ENCODE peak calls at places on chromosomes 7 and 10, in four cellular contexts. Q is AG04450, V is cardiac fibroblast, R is HFFc6. W is an unnamed sample.

GRCh38 chr10:13311177-13311575 is 11.3 kb upstream of the PHYH start:
- DNase-seq in Q (no peak), R (peak), V (peak), W (no peak)

GRCh38 chr7:80047032-80047431 is 87.6 kb upstream of the GNAI1 start:
- DNase-seq in Q (no peak), V (no peak), R (no peak), W (no peak)

GRCh38 chr7:98209166-98209920 is 1.9 kb upstream of the BHLHA15 start:
- DNase-seq in Q (no peak), V (no peak), R (no peak), W (no peak)

GRCh38 chr10:124125305-124126116 is 32.1 kb upstream of the CHST15 start:
- DNase-seq in R (peak), V (peak), Q (no peak), W (no peak)

GRCh38 chr7:81725003-81725402 is 44.8 kb downstream of the HGF start:
- DNase-seq in Q (peak), V (peak), R (peak), W (no peak)

GRCh38 chr7:78412216-78412858 is 613.8 kb downstream of the PHTF2 start:
- DNase-seq in R (peak), V (no peak), Q (no peak), W (no peak)

GRCh38 chr7:41835977-41836530 is 133.2 kb upstream of the INHBA start:
- DNase-seq in Q (no peak), V (no peak), R (no peak), W (no peak)

GRCh38 chr7:96910484-96910883 is 94.9 kb upstream of the DLX6 start:
- DNase-seq in Q (no peak), V (no peak), R (no peak), W (no peak)

GRCh38 chr7:24477807-24478655 is 95.2 kb upstream of the PALS2 start:
- DNase-seq in V (peak), R (peak), Q (peak), W (no peak)

GRCh38 chr7:116447980-116448839 is 51.3 kb upstream of the CAV2 start:
- DNase-seq in Q (no peak), R (no peak), V (no peak), W (no peak)

GRCh38 chr10:75233444-75234016 is 2.2 kb downstream of the COMTD1 start:
- DNase-seq in V (no peak), Q (no peak), R (no peak), W (peak)

GRCh38 chr7:106460792-106461254 is 176.0 kb upstream of the NAMPT start:
- DNase-seq in Q (no peak), V (no peak), R (peak), W (no peak)

GRCh38 chr10:96488161-96488935 is 25.4 kb downstream of the TLL2 start:
- DNase-seq in Q (no peak), R (no peak), V (no peak), W (no peak)

GRCh38 chr7:16644987-16645592 is 464 bp downstream of the ANKMY2 start:
- DNase-seq in R (no peak), V (peak), Q (no peak), W (peak)

GRCh38 chr7:50614721-50615518 is 49.7 kb upstream of the DDC start:
- DNase-seq in Q (no peak), V (peak), R (no peak), W (no peak)

GRCh38 chr10:116689096-116689495 is 53.3 kb downstream of the HSPA12A start:
- DNase-seq in R (no peak), V (no peak), Q (no peak), W (no peak)

GRCh38 chr7:155885162-155886160 is 73.2 kb upstream of the SHH start:
- DNase-seq in Q (peak), V (peak), R (no peak), W (no peak)

GRCh38 chr10:122142652-122143237 is 128.4 kb upstream of the BTBD16 start:
- DNase-seq in V (no peak), R (no peak), Q (no peak), W (peak)

GRCh38 chr7:30871655-30872054 is 40.0 kb upstream of the AQP1 start:
- DNase-seq in R (no peak), Q (no peak), V (no peak), W (no peak)

GRCh38 chr7:35286422-35286821 is 32.5 kb upstream of the TBX20 start:
- DNase-seq in R (no peak), V (peak), Q (no peak), W (no peak)

GRCh38 chr10:28872592-28873165 is 195.4 kb downstream of the BAMBI start:
- DNase-seq in R (no peak), Q (no peak), V (peak), W (no peak)

GRCh38 chr7:7424151-7424873 is 111.4 kb downstream of the COL28A1 start:
- DNase-seq in Q (no peak), V (peak), R (peak), W (peak)

GRCh38 chr10:14153570-14154055 is 177.1 kb downstream of the FRMD4A start:
- DNase-seq in R (no peak), V (peak), Q (no peak), W (no peak)

GRCh38 chr10:124174673-124175645 is 81.6 kb upstream of the CHST15 start:
- DNase-seq in Q (no peak), V (no peak), R (peak), W (no peak)

GRCh38 chr10:95276367-95277200 is 14.2 kb downstream of the PDLIM1 start:
- DNase-seq in Q (no peak), V (peak), R (no peak), W (no peak)

GRCh38 chr10:12418000-12418399 is 68.7 kb downstream of the CAMK1D start:
- DNase-seq in V (peak), Q (no peak), R (no peak), W (no peak)

GRCh38 chr7:26038201-26038990 is 113.6 kb upstream of the NFE2L3 start:
- DNase-seq in V (no peak), Q (no peak), R (no peak), W (no peak)

GRCh38 chr10:91665842-91666241 is 33.0 kb upstream of the PPP1R3C start:
- DNase-seq in V (no peak), Q (peak), R (peak), W (no peak)

GRCh38 chr10:119807960-119808697 is 64.5 kb downstream of the MCMBP start:
- DNase-seq in R (peak), Q (peak), V (peak), W (no peak)

GRCh38 chr10:119803264-119803663 is 69.4 kb downstream of the MCMBP start:
- DNase-seq in R (peak), Q (no peak), V (peak), W (no peak)

GRCh38 chr10:119802068-119802538 is 70.5 kb downstream of the MCMBP start:
- DNase-seq in R (peak), Q (no peak), V (no peak), W (no peak)

GRCh38 chr10:119805702-119806230 is 66.9 kb downstream of the MCMBP start:
- DNase-seq in R (no peak), Q (no peak), V (no peak), W (no peak)

DNA sequence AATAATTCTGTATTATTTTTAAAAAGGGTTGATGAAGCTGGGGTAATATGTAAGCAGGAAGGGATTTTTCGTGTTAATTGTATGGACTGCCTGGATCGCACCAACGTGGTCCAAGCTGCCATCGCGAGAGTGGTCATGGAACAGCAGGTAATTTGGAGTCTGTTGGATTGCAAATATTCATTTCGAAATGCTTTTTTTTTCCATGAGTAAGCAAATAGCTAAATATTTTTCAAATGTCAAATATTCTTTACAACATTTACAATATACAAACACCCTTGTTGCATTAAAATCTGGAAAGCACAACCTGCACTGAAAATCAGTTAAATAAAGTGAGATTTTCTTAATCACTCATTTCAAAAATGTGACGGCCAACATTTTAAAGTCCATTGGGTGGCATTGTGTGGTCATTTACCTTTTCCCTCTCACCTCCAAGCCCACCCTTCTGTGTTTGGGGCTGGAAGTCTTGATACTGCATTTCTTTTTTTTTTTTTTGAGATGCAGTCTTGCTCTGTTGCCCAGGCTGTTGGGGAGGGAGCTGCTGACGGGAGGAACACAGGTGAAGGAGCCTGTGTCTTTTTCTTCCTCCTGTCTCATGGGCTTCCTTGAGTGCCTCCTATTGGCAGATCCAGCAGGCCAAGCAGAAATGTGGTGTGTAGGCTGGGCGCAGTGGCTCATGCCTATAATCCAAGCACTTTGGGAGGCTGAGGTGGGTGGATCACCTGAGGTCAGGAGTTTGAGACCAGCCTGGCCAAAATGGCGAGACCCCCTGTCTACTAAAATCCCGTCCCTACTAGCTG is 66.1 kb downstream of the MCMBP start:
- DNase-seq in Q (no peak), V (no peak), R (no peak), W (no peak)
- TF ChIP-seq CTCF in Q (no peak), V (no peak), R (no peak), W (no peak)

DNA sequence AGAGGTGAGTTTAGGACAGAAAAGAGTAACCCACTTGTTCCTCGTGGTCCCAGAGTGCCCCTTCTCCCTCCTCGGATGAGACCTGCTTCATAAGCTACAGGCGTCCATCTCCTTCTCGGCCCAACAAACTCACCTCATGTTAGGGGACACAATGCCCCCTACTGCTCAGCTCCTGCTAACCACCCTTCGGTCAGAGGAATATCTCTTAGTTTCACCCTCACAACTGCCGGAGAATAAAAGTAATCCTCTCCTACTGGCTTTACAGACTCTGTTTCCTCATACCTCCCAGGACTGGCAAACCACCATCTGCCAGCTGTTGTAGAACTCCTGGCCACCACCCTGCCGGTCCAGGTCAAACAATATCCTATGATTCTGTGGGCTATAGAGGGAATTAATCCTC is 3.2 kb downstream of the AKR1B15 start:
- DNase-seq in V (no peak), Q (no peak), R (no peak), W (no peak)
- TF ChIP-seq CTCF in V (peak), Q (peak), R (peak), W (no peak)

GRCh38 chr10:69914373-69915268 is 112.9 kb downstream of the COL13A1 start:
- DNase-seq in Q (peak), R (peak), V (peak), W (peak)

GRCh38 chr10:69913586-69913985 is 111.9 kb downstream of the COL13A1 start:
- DNase-seq in V (no peak), Q (no peak), R (no peak), W (no peak)

GRCh38 chr10:69919250-69919649 is 117.5 kb downstream of the COL13A1 start:
- DNase-seq in Q (no peak), V (no peak), R (no peak), W (no peak)

GRCh38 chr10:69918036-69918435 is 116.3 kb downstream of the COL13A1 start:
- DNase-seq in Q (no peak), R (no peak), V (no peak), W (no peak)

DNA sequence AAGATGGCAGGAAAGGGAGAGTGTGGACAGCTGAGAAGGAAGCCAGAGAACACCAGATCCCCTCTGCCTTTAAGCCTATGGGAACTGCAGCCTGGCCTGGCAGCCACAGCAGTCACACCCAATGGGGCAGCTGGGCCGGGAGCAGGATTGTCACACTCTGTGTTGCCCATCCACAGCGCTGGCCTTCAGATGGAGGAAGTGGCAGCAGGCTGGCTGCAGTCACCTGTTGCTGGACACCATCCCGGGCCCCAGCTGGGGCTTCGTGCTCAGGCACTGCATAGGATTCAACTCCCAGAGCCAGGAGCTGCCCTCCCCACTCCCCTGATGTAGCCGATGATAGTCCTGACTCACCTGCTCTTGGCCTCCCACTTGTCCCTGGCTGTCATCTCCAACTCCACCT is 114.4 kb downstream of the COL13A1 start:
- DNase-seq in Q (no peak), V (no peak), R (no peak), W (no peak)
- TF ChIP-seq CTCF in Q (no peak), V (no peak), R (no peak), W (no peak)

GRCh38 chr10:88172159-88172558 is 308.7 kb downstream of the PTEN start:
- DNase-seq in Q (no peak), R (no peak), V (no peak), W (no peak)
- TF ChIP-seq CTCF in Q (no peak), R (no peak), V (no peak), W (no peak)

DNA sequence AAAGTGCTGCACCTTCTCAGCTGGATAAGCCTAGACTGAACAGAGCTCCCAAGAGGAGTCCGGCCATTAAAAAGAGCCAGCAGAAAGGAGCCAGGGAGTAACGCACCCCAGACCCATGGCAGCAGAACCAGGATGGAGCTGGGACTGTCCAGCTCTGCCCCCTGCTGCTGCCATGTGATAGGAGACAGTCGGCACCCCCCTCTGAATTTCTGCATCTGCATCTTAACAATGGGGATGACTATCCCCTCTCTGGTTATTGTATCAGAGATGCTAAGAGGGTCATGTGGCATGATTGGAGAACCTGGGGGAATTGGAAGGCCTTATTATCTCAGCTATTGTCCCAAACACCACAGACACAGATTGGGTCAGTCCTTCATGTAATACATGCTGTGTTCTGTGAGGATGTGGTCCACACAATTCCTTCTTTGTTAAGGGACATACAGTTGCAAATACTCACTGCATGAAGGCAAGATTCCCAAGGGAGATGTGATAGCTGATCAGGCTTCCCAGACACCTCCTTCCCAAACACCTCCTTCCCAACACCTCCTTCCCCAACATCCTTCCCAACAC is 29.3 kb downstream of the PLEKHS1 start:
- DNase-seq in Q (no peak), V (no peak), R (no peak), W (no peak)
- TF ChIP-seq CTCF in Q (no peak), V (no peak), R (peak), W (no peak)

DNA sequence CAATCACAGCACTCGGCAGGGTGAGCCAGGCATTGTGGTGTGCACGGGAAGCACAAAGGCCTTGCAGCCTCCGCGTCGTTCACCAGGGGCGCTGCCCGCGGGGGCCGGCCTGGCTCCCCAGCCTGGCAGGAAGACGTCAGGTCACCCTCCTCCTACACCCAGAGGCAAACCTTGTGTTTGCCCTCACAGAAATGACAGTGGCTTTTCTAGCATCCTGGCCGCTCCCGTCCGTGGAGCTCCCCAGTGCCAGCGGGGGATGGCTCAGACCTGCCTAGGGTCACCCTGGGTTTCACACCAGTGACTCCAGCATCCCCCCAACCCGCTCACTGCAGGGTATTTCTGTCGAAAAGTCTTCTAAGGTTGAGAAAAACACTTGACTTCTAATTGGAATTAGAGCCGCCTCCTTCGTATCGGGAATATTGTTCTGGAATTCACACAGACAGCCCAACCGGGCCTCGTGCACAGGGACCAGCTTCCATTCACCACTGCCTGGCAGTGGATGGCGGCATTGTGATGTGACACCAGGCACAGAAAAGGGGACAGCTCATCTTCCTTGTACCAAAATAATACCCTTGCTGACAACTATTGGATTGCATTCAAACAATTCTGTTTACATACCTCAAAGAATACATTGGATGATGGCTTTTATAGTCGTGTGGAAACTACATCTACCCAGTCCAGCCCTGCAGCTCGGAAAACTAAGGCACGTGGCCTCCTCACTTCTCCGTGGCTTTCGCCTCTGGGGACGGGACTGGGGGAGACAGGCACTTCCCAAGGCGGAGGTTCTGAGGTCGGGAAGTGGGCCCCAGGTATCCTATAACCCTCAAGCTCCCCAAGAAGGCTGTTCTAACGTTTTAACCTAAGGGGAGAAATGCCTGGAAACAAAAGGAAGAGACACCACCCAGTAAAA is 109.0 kb downstream of the EBF3 start:
- DNase-seq in R (no peak), Q (no peak), V (no peak), W (no peak)
- TF ChIP-seq CTCF in R (no peak), Q (no peak), V (no peak), W (no peak)

GRCh38 chr7:29386196-29386765 is 177.4 kb upstream of the PRR15 start:
- DNase-seq in R (no peak), Q (no peak), V (no peak), W (no peak)
- TF ChIP-seq CTCF in R (no peak), Q (no peak), V (no peak), W (no peak)

GRCh38 chr7:107981466-107981865 is 21.5 kb downstream of the LAMB1 start:
- DNase-seq in Q (no peak), V (no peak), R (no peak), W (no peak)

GRCh38 chr7:107980171-107980570 is 22.8 kb downstream of the LAMB1 start:
- DNase-seq in V (no peak), R (no peak), Q (no peak), W (no peak)

GRCh38 chr7:107982463-107982862 is 20.5 kb downstream of the LAMB1 start:
- DNase-seq in V (no peak), Q (no peak), R (no peak), W (no peak)

GRCh38 chr7:107980671-107981190 is 22.2 kb downstream of the LAMB1 start:
- DNase-seq in Q (no peak), V (no peak), R (no peak), W (no peak)

DNA sequence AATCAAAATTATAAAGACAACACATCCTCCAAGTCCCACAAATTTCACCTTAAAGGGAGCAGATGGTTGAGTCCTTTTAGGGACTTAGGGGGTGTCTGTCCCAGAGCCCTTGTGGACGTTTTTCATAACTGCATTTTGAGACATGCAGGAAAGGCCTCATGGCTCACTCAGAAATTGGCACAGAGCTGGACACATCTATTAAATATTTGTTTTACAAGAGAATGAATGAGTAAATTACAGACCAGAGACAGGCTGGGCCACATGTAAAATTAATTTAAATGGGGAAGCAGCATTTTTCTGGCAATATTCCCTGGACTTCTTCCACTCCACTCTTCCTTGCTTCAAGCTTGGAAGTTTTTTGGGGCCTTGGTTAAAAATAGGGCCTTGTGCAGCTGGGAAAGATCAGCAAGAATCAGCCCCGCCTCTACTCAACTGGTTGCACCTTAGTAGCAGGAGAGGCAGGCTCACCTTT is 20.0 kb downstream of the LAMB1 start:
- DNase-seq in R (no peak), V (peak), Q (no peak), W (no peak)
- TF ChIP-seq CTCF in R (peak), V (peak), Q (peak), W (no peak)

DNA sequence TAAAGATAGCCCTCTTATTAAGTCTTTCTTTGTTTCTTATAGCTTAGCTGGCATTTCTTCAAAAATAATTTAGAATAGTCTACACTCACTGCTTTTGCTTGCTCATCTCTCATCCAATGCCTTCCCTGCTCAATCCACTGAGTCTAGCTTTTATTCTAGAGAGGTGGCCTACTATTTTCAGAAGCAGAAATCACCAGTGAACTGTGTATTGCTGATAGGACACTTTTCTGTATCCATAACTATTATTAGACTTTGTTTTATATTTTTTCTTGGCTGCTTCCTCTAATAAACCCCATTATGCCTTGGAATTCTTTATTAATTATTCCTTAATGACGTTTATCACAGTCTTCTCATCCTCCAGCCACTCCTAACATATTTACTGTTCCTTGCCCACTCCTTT is 206.8 kb downstream of the SEMA3A start:
- DNase-seq in R (no peak), Q (no peak), V (no peak), W (no peak)
- TF ChIP-seq CTCF in R (no peak), Q (no peak), V (no peak), W (no peak)

W was measured in CD4-positive, alpha-beta T cell.